ENCODE peak calls at places on chromosomes 11 and 22, in ten cellular contexts. F, S, K, O, T, Z, R, U, G and W are unnamed samples.

GRCh38 chr11:14471127-14471526 is 28.5 kb downstream of the COPB1 start:
- DNase-seq in Z (no peak), R (no peak), K (no peak), G (no peak), F (no peak), S (no peak), U (no peak), O (no peak), T (no peak), W (no peak)

GRCh38 chr11:131977231-131977630 is 606.8 kb downstream of the NTM start:
- DNase-seq in O (no peak), S (peak), G (no peak), T (no peak), K (peak), F (no peak), Z (no peak), R (peak), U (no peak), W (peak)

GRCh38 chr11:26331911-26332571 is at the start of gene ANO3:
- DNase-seq in F (peak), S (peak), K (peak), Z (peak), R (peak), O (peak), G (peak), T (peak), U (peak), W (peak)

GRCh38 chr11:63273685-63274084 is 30.3 kb upstream of the SLC22A25 start:
- DNase-seq in G (no peak), T (no peak), Z (no peak), K (no peak), U (no peak), F (no peak), O (no peak), S (no peak), R (no peak), W (no peak)

GRCh38 chr11:69879734-69880005 is 60.5 kb upstream of the FGF3 start:
- DNase-seq in Z (no peak), K (no peak), R (no peak), F (no peak), S (no peak), O (no peak), U (no peak), G (no peak), T (no peak), W (no peak)

GRCh38 chr11:62882428-62882742 is 1.7 kb downstream of the SLC3A2 start:
- DNase-seq in O (no peak), S (no peak), F (no peak), K (no peak), G (no peak), U (no peak), Z (no peak), R (no peak), T (no peak), W (no peak)

GRCh38 chr22:22849640-22850610 is 37.7 kb upstream of the IGLL5 start:
- DNase-seq in K (no peak), S (no peak), Z (no peak), O (no peak), G (no peak), R (no peak), F (no peak), T (no peak), U (no peak), W (no peak)

GRCh38 chr11:123696183-123696582 is 41.8 kb upstream of the SCN3B start:
- DNase-seq in S (peak), U (no peak), F (no peak), K (no peak), T (no peak), R (no peak), Z (no peak), O (no peak), G (no peak), W (no peak)

GRCh38 chr11:103532133-103532788 is 423.0 kb downstream of the DYNC2H1 start:
- DNase-seq in K (peak), Z (no peak), T (no peak), O (no peak), S (peak), F (peak), R (peak), U (peak), G (no peak), W (peak)

GRCh38 chr22:28904211-28904808 is 20.9 kb downstream of the ZNRF3 start:
- DNase-seq in K (no peak), G (no peak), S (peak), O (no peak), R (peak), Z (no peak), F (peak), T (peak), U (no peak), W (no peak)

GRCh38 chr11:14414470-14415461 is 55.8 kb upstream of the RRAS2 start:
- DNase-seq in T (no peak), S (no peak), G (no peak), K (no peak), O (no peak), Z (no peak), R (no peak), U (no peak), F (no peak), W (no peak)

GRCh38 chr11:45209904-45210699 is 63.7 kb downstream of the PRDM11 start:
- DNase-seq in K (no peak), U (no peak), F (peak), G (peak), R (peak), O (peak), S (peak), Z (peak), T (peak), W (no peak)

GRCh38 chr11:28010001-28010400 is 98.0 kb downstream of the KIF18A start:
- DNase-seq in U (no peak), R (no peak), K (no peak), O (no peak), F (no peak), S (peak), G (no peak), T (no peak), Z (no peak), W (no peak)

GRCh38 chr22:27515091-27515523 is 286.4 kb downstream of the MN1 start:
- DNase-seq in Z (no peak), F (no peak), O (no peak), U (no peak), R (no peak), S (no peak), G (no peak), T (no peak), K (no peak), W (no peak)

GRCh38 chr11:13449522-13449921 is 13.5 kb downstream of the BTBD10 start:
- DNase-seq in U (no peak), K (no peak), F (no peak), G (no peak), Z (no peak), R (no peak), O (no peak), T (no peak), S (no peak), W (no peak)

GRCh38 chr11:66310324-66310723 is 6.5 kb downstream of the CD248 start:
- DNase-seq in Z (no peak), R (no peak), G (no peak), F (no peak), S (no peak), T (no peak), O (no peak), K (no peak), U (no peak), W (no peak)

GRCh38 chr11:117064275-117064674 is 34.0 kb downstream of the SIK3 start:
- DNase-seq in Z (no peak), U (no peak), T (no peak), R (no peak), O (no peak), K (peak), G (no peak), S (peak), F (no peak), W (no peak)

GRCh38 chr22:17443413-17444203 is 74.3 kb downstream of the CECR2 start:
- DNase-seq in G (no peak), S (no peak), R (peak), T (no peak), O (no peak), F (no peak), Z (no peak), U (no peak), K (no peak), W (no peak)

GRCh38 chr22:48223488-48224190 is 1461.2 kb downstream of the TBC1D22A start:
- DNase-seq in G (no peak), O (no peak), Z (no peak), U (no peak), T (no peak), K (no peak), S (no peak), R (no peak), F (no peak), W (no peak)

GRCh38 chr22:20524004-20524481 is 16.6 kb downstream of the MED15 start:
- DNase-seq in O (no peak), U (no peak), S (peak), G (no peak), T (no peak), R (no peak), Z (peak), K (peak), F (no peak), W (no peak)

GRCh38 chr11:62130498-62131464 is 7.0 kb downstream of the INCENP start:
- DNase-seq in G (no peak), K (no peak), S (no peak), U (no peak), T (no peak), F (no peak), R (no peak), O (no peak), Z (no peak), W (no peak)

GRCh38 chr22:19930537-19931486 is 10.8 kb upstream of the COMT start:
- DNase-seq in O (no peak), G (no peak), K (no peak), Z (peak), S (peak), R (no peak), T (no peak), U (no peak), F (no peak), W (no peak)

GRCh38 chr11:47616726-47617416 is 22.7 kb upstream of the C1QTNF4 start:
- DNase-seq in K (peak), O (peak), G (peak), Z (no peak), S (peak), T (no peak), R (peak), U (peak), F (peak), W (peak)

GRCh38 chr11:102850973-102851745 is 7.8 kb upstream of the MMP3 start:
- DNase-seq in R (no peak), G (no peak), O (peak), S (peak), U (peak), K (peak), F (no peak), Z (no peak), T (no peak), W (peak)

GRCh38 chr11:110747531-110747930 is 35.3 kb upstream of the ARHGAP20 start:
- DNase-seq in G (no peak), S (no peak), O (no peak), T (no peak), K (no peak), U (no peak), F (peak), Z (no peak), R (no peak), W (no peak)

GRCh38 chr11:19723572-19724342 is 11.1 kb downstream of the NAV2 start:
- DNase-seq in K (peak), T (peak), O (no peak), Z (peak), S (peak), R (no peak), U (no peak), G (no peak), F (peak), W (no peak)

GRCh38 chr11:44223261-44223660 is 86.7 kb downstream of the ALX4 start:
- DNase-seq in Z (no peak), G (no peak), R (peak), S (peak), T (no peak), U (no peak), F (no peak), K (peak), O (no peak), W (no peak)

GRCh38 chr11:12175694-12176241 is 65.4 kb downstream of the MICAL2 start:
- DNase-seq in K (peak), F (peak), G (no peak), T (no peak), U (no peak), S (peak), O (no peak), Z (no peak), R (no peak), W (peak)

GRCh38 chr11:113184498-113184897 is 129.9 kb upstream of the TTC12 start:
- DNase-seq in S (peak), K (peak), Z (no peak), R (no peak), U (no peak), O (no peak), G (no peak), T (no peak), F (no peak), W (peak)

GRCh38 chr11:29093416-29093815 is 923.4 kb downstream of the KCNA4 start:
- DNase-seq in K (peak), O (no peak), T (no peak), U (peak), R (no peak), S (peak), Z (no peak), F (peak), G (no peak), W (peak)

GRCh38 chr11:46112961-46113617 is 8.2 kb downstream of the PHF21A start:
- DNase-seq in T (peak), Z (no peak), F (peak), S (peak), O (peak), U (no peak), G (peak), K (peak), R (peak), W (no peak)

GRCh38 chr22:23542933-23543332 is 37.2 kb downstream of the IGLL1 start:
- DNase-seq in U (no peak), S (no peak), G (no peak), O (no peak), F (peak), T (no peak), R (no peak), Z (no peak), K (peak), W (no peak)

GRCh38 chr11:63737718-63738117 is 30.9 kb downstream of the ZFTA start:
- DNase-seq in R (peak), G (no peak), T (no peak), O (no peak), S (no peak), F (no peak), U (no peak), Z (no peak), K (no peak), W (no peak)

GRCh38 chr11:120186799-120187591 is 23.8 kb upstream of the OAF start:
- DNase-seq in G (no peak), Z (no peak), O (peak), K (peak), U (no peak), T (no peak), S (peak), F (no peak), R (no peak), W (no peak)

GRCh38 chr11:116901211-116901610 is 63.8 kb upstream of the APOA1 start:
- DNase-seq in R (no peak), Z (no peak), K (no peak), S (no peak), U (no peak), G (peak), F (no peak), T (no peak), O (no peak), W (no peak)

GRCh38 chr11:58216476-58216875 is 4.0 kb downstream of the OR1S1 start:
- DNase-seq in Z (no peak), R (no peak), F (no peak), K (no peak), T (no peak), O (no peak), G (no peak), U (no peak), S (no peak), W (no peak)

GRCh38 chr11:20276661-20277000 is 86.9 kb upstream of the HTATIP2 start:
- DNase-seq in U (no peak), R (no peak), S (no peak), T (no peak), G (no peak), K (no peak), Z (no peak), O (no peak), F (no peak), W (no peak)

DNA sequence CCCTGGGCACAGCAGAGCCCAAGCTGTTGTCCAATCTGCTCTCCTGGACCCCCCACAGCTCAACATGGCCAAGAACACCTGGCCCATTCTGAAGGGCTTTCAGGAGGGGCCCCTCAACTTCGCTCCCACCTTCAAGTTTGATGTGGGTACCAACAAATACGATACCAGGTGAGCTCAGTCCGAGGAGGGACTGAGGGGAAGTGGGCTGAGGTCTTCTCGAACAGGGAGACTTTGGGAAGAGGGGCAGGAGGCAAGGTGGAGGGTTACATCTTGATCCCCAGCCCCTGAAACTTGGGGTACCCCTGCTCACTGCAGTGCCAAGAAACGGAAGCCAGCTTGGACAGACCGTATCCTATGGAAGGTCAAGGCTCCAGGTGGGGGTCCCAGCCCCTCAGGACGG is 5.4 kb downstream of the INPP5J start:
- DNase-seq in S (no peak), T (no peak), K (no peak), R (no peak), O (no peak), F (no peak), U (no peak), Z (no peak), G (no peak), W (no peak)
- H3K4me3 ChIP-seq in S (no peak), T (no peak), K (no peak), R (no peak), O (no peak), F (no peak), U (no peak), Z (no peak), G (no peak), W (no peak)

GRCh38 chr11:36407360-36407759 is 102.7 kb downstream of the TRAF6 start:
- DNase-seq in K (no peak), F (no peak), S (no peak), G (no peak), R (no peak), U (no peak), T (no peak), Z (no peak), O (no peak), W (no peak)

GRCh38 chr11:36412781-36413383 is 97.2 kb downstream of the TRAF6 start:
- DNase-seq in T (no peak), F (no peak), S (peak), O (no peak), R (no peak), U (peak), K (no peak), G (no peak), Z (no peak), W (peak)

GRCh38 chr11:36408476-36409136 is 101.5 kb downstream of the TRAF6 start:
- DNase-seq in U (no peak), O (no peak), G (no peak), Z (no peak), R (no peak), F (no peak), T (no peak), K (no peak), S (no peak), W (no peak)

GRCh38 chr11:36409152-36409713 is 100.8 kb downstream of the TRAF6 start:
- DNase-seq in T (no peak), U (no peak), Z (no peak), F (peak), R (no peak), K (no peak), O (no peak), G (no peak), S (no peak), W (no peak)

DNA sequence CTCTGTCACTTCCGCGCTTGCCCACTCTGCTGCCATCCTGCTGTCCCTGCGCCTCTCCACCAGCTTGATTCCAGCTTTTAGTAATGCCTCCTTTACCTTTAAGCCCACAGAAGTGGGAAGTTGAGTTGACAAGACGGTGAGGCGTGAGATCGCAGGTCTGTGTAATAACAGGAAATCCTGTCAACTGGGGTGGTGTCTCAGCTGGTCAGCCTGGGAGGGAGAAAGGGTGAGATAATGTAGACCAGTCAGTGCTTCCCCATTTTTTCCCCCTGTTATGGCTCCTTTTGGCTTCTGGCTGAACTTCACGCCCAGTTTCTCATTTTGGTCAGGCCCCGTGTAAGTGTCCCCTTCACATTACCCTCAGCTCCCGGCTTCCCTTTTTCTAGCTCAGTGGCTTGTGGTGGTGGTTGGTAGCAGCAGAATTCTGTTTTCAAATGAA is 98.9 kb downstream of the TRAF6 start:
- DNase-seq in R (no peak), T (no peak), G (no peak), Z (no peak), S (no peak), K (no peak), F (peak), O (peak), U (no peak), W (no peak)
- TF ChIP-seq CTCF in R (no peak), T (no peak), G (no peak), Z (no peak), S (no peak), K (no peak), F (no peak), O (no peak), U (no peak), W (no peak)

GRCh38 chr11:73342633-73343032 is 33.6 kb upstream of the RELT start:
- DNase-seq in K (peak), T (no peak), U (no peak), F (no peak), S (peak), R (no peak), O (no peak), Z (no peak), G (peak), W (no peak)

GRCh38 chr11:73340164-73340563 is 32.1 kb downstream of the ARHGEF17 start:
- DNase-seq in O (no peak), K (no peak), T (no peak), F (no peak), U (no peak), R (no peak), G (no peak), Z (no peak), S (peak), W (no peak)

GRCh38 chr11:73345481-73346147 is 30.6 kb upstream of the RELT start:
- DNase-seq in U (no peak), F (no peak), K (no peak), T (no peak), R (no peak), S (no peak), Z (no peak), O (no peak), G (no peak), W (no peak)

GRCh38 chr11:73344191-73344607 is 32.0 kb upstream of the RELT start:
- DNase-seq in U (no peak), F (no peak), K (no peak), S (no peak), O (no peak), G (no peak), T (no peak), R (no peak), Z (no peak), W (no peak)

GRCh38 chr11:73343076-73343833 is 32.9 kb upstream of the RELT start:
- DNase-seq in U (no peak), R (no peak), T (no peak), Z (no peak), K (peak), F (no peak), S (no peak), O (no peak), G (no peak), W (no peak)
- H3K4me3 ChIP-seq in U (no peak), R (no peak), T (peak), Z (no peak), K (peak), F (no peak), S (no peak), O (no peak), G (peak), W (no peak)

DNA sequence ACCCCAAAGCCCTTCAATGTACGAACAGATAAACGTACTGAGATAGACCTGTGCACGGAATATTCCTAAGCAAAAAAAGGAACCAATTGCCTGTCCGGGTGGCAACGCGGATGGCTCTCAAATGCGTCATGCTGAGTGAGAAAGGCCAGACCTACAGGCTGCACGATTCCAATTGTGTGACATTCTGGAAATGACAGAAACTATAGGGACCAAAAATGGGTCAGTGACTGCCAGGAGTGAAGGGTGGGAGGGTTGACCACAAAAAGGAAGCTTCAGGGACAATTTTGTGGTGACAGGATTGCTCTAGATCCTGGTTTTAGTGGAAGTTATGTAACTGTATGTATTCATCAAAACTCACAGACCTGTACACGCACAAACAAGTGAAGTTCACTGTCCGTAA is 24.0 kb upstream of the SYT8 start:
- DNase-seq in R (no peak), Z (no peak), T (no peak), K (no peak), F (no peak), O (no peak), G (no peak), S (no peak), U (no peak), W (no peak)
- TF ChIP-seq CTCF in R (no peak), Z (no peak), T (no peak), K (no peak), F (no peak), O (no peak), G (no peak), S (no peak), U (no peak), W (no peak)